ENCODE peak calls at places on chromosomes 16 and 17, in ten cellular contexts. F is mesenchymal stem cell; Q is coronary artery; N is AG09309; R is effector memory CD4-positive, alpha-beta T cell; A is bronchial epithelial cell; Y is mesendoderm; Z is choroid plexus epithelial cell; I is HCT116; U is thyroid gland. M is an unnamed sample.

GRCh38 chr17:14737984-14738651 is 437.2 kb downstream of the HS3ST3B1 start:
- DNase-seq in F (peak; percentile 99), Q (peak; percentile 81), N (peak; percentile 98), R (no peak), A (peak; percentile 100), Y (peak; percentile 57), Z (peak; percentile 99), I (no peak), U (no peak), M (peak; percentile 60)

GRCh38 chr17:43634681-43635125 is 27.0 kb downstream of the MEOX1 start:
- DNase-seq in F (peak; percentile 18), Q (no peak), N (no peak), R (no peak), A (peak; percentile 81), Y (no peak), Z (peak; percentile 20), I (no peak), U (peak; percentile 69), M (no peak)

GRCh38 chr16:78877114-78877513 is 723.4 kb downstream of the MAF start:
- DNase-seq in F (no peak), Q (no peak), N (no peak), R (no peak), A (no peak), Y (no peak), Z (no peak), I (no peak), U (no peak), M (peak; percentile 44)

GRCh38 chr17:49298371-49298976 is 63.6 kb downstream of the ZNF652 start:
- DNase-seq in F (no peak), Q (no peak), N (no peak), R (no peak), A (no peak), Y (no peak), Z (no peak), I (no peak), U (no peak), M (no peak)

GRCh38 chr17:14818469-14818868 is 446.7 kb downstream of the PMP22 start:
- DNase-seq in F (no peak), Q (no peak), N (no peak), R (no peak), A (no peak), Y (no peak), Z (no peak), I (no peak), U (no peak), M (no peak)

GRCh38 chr16:56370836-56371235 is 54.5 kb downstream of the AMFR start:
- DNase-seq in F (peak; percentile 57), Q (no peak), N (no peak), R (no peak), A (no peak), Y (no peak), Z (peak; percentile 62), I (no peak), U (no peak), M (peak; percentile 28)

GRCh38 chr16:69820926-69821541 is 58.9 kb downstream of the WWP2 start:
- DNase-seq in F (no peak), Q (peak; percentile 80), N (peak; percentile 37), R (no peak), A (no peak), Y (no peak), Z (no peak), I (no peak), U (peak; percentile 75), M (no peak)

GRCh38 chr17:19384723-19385391 is 2.1 kb downstream of the MFAP4 start:
- DNase-seq in F (peak; percentile 75), Q (peak; percentile 97), N (peak; percentile 79), R (no peak), A (peak; percentile 57), Y (peak; percentile 53), Z (peak; percentile 96), I (no peak), U (peak; percentile 95), M (peak; percentile 63)

GRCh38 chr16:1877089-1877488 is 5.1 kb upstream of the MEIOB start:
- DNase-seq in F (no peak), Q (no peak), N (no peak), R (no peak), A (no peak), Y (no peak), Z (no peak), I (no peak), U (no peak), M (no peak)

GRCh38 chr16:1876468-1876867 is 4.5 kb upstream of the MEIOB start:
- DNase-seq in F (no peak), Q (no peak), N (no peak), R (no peak), A (no peak), Y (no peak), Z (no peak), I (no peak), U (no peak), M (no peak)

GRCh38 chr16:1870365-1871082 is 1.4 kb downstream of the MEIOB start:
- DNase-seq in F (peak; percentile 75), Q (no peak), N (peak; percentile 2), R (no peak), A (peak; percentile 95), Y (no peak), Z (peak; percentile 71), I (peak; percentile 48), U (no peak), M (no peak)

GRCh38 chr16:1874854-1875253 is 2.9 kb upstream of the MEIOB start:
- DNase-seq in F (no peak), Q (no peak), N (no peak), R (no peak), A (no peak), Y (no peak), Z (no peak), I (no peak), U (no peak), M (no peak)

GRCh38 chr16:1871974-1872635 is at the start of gene MEIOB:
- DNase-seq in F (peak; percentile 39), Q (no peak), N (no peak), R (no peak), A (no peak), Y (peak; percentile 73), Z (peak; percentile 19), I (no peak), U (peak; percentile 29), M (peak; percentile 95)
- H3K4me3 ChIP-seq in F (peak within 1 kb of the TSS; percentile 23), Q (peak within 1 kb of the TSS; percentile 53), N (no peak within 1 kb of the TSS), R (no peak within 1 kb of the TSS), A (no peak within 1 kb of the TSS), Y (no peak within 1 kb of the TSS), Z (peak within 1 kb of the TSS; percentile 14), I (peak within 1 kb of the TSS; percentile 32), U (peak within 1 kb of the TSS; percentile 8), M (peak within 1 kb of the TSS; percentile 43)

DNA sequence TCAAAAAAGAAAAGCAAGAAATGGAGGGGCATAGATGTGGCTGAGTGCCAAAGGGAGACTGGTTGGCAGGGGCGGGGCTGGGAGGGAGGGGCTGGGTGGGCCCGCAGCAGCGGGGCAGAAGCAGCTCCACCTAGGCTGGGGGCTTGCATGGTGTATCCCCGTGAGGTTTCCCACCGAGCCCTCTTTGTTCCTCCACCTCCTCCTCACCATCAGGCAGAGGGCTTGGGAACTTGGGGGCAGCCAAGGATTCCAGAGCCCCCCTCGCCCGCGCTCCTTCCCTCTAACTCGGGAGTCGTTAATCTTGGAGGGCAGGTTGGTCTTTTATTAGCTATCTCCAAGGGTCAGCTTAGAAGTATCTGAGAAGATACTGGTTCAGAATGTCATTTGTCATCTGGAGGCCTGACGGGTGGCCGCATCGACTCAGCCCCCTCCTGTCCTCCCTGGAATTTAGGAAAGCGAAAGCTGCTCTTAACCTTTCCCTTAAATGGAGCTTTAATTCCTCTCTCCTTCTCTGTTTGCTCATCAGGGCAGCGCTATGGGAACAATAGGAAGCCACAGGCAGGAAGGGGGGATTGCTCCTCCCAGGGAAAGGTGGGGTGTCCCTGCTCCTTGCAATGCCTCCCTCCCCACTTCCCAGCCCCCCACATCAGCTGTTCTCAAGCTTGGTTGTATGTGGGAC is 274.3 kb upstream of the XYLT1 start:
- DNase-seq in F (no peak), Q (no peak), N (no peak), R (no peak), A (no peak), Y (peak; percentile 77), Z (no peak), I (no peak), U (no peak), M (peak; percentile 68)
- H3K4me3 ChIP-seq in F (peak overlapping the region; percentile 73), Q (peak overlapping the region; percentile 64), N (no peak overlapping the region), R (no peak overlapping the region), A (no peak overlapping the region), Y (no peak overlapping the region), Z (peak overlapping the region; percentile 39), I (no peak overlapping the region), U (no peak overlapping the region), M (no peak overlapping the region)

GRCh38 chr16:66269631-66270332 is 96.7 kb upstream of the CDH5 start:
- DNase-seq in F (no peak), Q (peak; percentile 59), N (no peak), R (no peak), A (no peak), Y (peak; percentile 82), Z (no peak), I (no peak), U (no peak), M (peak; percentile 56)

GRCh38 chr16:66272461-66272860 is 94.0 kb upstream of the CDH5 start:
- DNase-seq in F (no peak), Q (peak; percentile 14), N (no peak), R (no peak), A (no peak), Y (no peak), Z (no peak), I (no peak), U (no peak), M (no peak)

GRCh38 chr16:66273036-66273435 is 93.5 kb upstream of the CDH5 start:
- DNase-seq in F (no peak), Q (peak; percentile 47), N (no peak), R (no peak), A (no peak), Y (no peak), Z (no peak), I (no peak), U (no peak), M (no peak)

GRCh38 chr16:66271074-66272060 is 95.1 kb upstream of the CDH5 start:
- DNase-seq in F (no peak), Q (peak; percentile 55), N (no peak), R (no peak), A (peak; percentile 66), Y (no peak), Z (no peak), I (no peak), U (no peak), M (no peak)

GRCh38 chr16:66270333-66270927 is 96.1 kb upstream of the CDH5 start:
- DNase-seq in F (peak; percentile 54), Q (peak; percentile 82), N (no peak), R (no peak), A (no peak), Y (peak; percentile 91), Z (peak; percentile 72), I (peak; percentile 58), U (peak; percentile 52), M (peak; percentile 97)
- H3K4me3 ChIP-seq in F (peak overlapping the region; percentile 26), Q (peak overlapping the region; percentile 74), N (no peak overlapping the region), R (peak overlapping the region; percentile 35), A (no peak overlapping the region), Y (no peak overlapping the region), Z (peak overlapping the region; percentile 45), I (peak overlapping the region; percentile 22), U (no peak overlapping the region), M (peak overlapping the region; percentile 51)

GRCh38 chr16:83925095-83925905 is 26.4 kb downstream of the MLYCD start:
- DNase-seq in F (no peak), Q (no peak), N (no peak), R (no peak), A (no peak), Y (no peak), Z (no peak), I (no peak), U (no peak), M (no peak)

GRCh38 chr16:83923581-83924365 is 24.9 kb downstream of the MLYCD start:
- DNase-seq in F (no peak), Q (no peak), N (no peak), R (no peak), A (no peak), Y (no peak), Z (no peak), I (no peak), U (no peak), M (no peak)

GRCh38 chr16:83926726-83927397 is 26.2 kb upstream of the OSGIN1 start:
- DNase-seq in F (peak; percentile 52), Q (no peak), N (peak; percentile 3), R (no peak), A (peak; percentile 78), Y (peak; percentile 92), Z (peak; percentile 67), I (peak; percentile 86), U (peak; percentile 85), M (peak; percentile 96)

GRCh38 chr16:83925957-83926725 is 26.9 kb upstream of the OSGIN1 start:
- DNase-seq in F (no peak), Q (no peak), N (no peak), R (no peak), A (no peak), Y (no peak), Z (no peak), I (no peak), U (no peak), M (peak; percentile 70)

DNA sequence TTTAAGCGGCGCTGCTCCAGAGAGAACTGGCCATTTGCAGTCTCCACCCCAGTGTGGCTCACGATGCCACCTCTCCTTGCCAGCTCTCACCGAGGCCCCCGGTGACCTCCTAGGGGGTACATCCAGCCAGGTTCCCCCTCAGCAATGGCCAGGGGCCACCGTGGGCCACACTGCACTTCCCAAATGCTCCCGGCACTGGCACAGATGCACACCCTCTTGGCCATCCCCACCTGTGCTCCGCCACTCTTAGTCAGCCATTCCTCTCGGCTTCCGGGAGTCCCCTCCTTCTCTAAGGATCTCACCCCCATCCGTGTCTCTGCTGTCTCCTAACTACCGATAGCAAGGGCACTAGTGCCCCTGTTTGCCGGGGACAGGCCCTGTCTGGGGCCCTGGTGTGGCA is 25.8 kb downstream of the MLYCD start:
- DNase-seq in F (no peak), Q (no peak), N (no peak), R (no peak), A (no peak), Y (no peak), Z (no peak), I (no peak), U (no peak), M (no peak)
- H3K4me3 ChIP-seq in F (no peak overlapping the region), Q (no peak overlapping the region), N (no peak overlapping the region), R (no peak overlapping the region), A (no peak overlapping the region), Y (no peak overlapping the region), Z (no peak overlapping the region), I (no peak overlapping the region), U (no peak overlapping the region), M (no peak overlapping the region)

M was measured in H7.